ENCODE peak calls at places on chromosomes 4 and X, in ten cellular contexts. R is neuronal stem cell; K is left ventricle myocardium inferior; Q is CD4-positive, alpha-beta memory T cell; Z is heart right ventricle; H is pancreas; F is CD8-positive, alpha-beta memory T cell; M is upper lobe of right lung; C is tibial artery; D is sigmoid colon. S is an unnamed sample.

GRCh38 chr4:179398414-179398813 is 1956.2 kb upstream of the AGA start:
- DNase-seq in Z (no peak), F (no peak), M (no peak), Q (no peak), C (no peak), R (no peak), D (no peak), H (no peak), K (no peak), S (no peak)

GRCh38 chr4:56613101-56613862 is 67.8 kb downstream of the HOPX start:
- DNase-seq in R (no peak), Q (no peak), D (no peak), C (no peak), Z (no peak), H (no peak), F (no peak), M (no peak), K (no peak), S (no peak)

GRCh38 chr4:159272341-159273125 is 169.7 kb downstream of the RAPGEF2 start:
- DNase-seq in F (no peak), D (no peak), Q (no peak), C (no peak), Z (no peak), R (no peak), H (no peak), M (no peak), K (no peak), S (no peak)

GRCh38 chrX:29155286-29155685 is 568.0 kb downstream of the IL1RAPL1 start:
- DNase-seq in Z (no peak), C (no peak), Q (no peak), H (no peak), F (no peak), M (no peak), R (no peak), K (no peak), D (no peak), S (no peak)

GRCh38 chr4:122921971-122922876 is at the start of gene NUDT6:
- DNase-seq in Q (peak; percentile 33), R (peak; percentile 60), D (peak; percentile 76), K (peak; percentile 71), Z (peak; percentile 63), F (peak; percentile 52), H (peak; percentile 54), C (peak; percentile 75), M (peak; percentile 82), S (peak; percentile 74)

GRCh38 chrX:51614353-51614752 is 4.4 kb downstream of the CENPVL3 start:
- DNase-seq in R (no peak), F (no peak), D (no peak), M (no peak), Z (no peak), C (no peak), H (no peak), Q (peak; percentile 7), K (no peak), S (no peak)

GRCh38 chr4:113674251-113674650 is 87.3 kb downstream of the CAMK2D start:
- DNase-seq in C (no peak), K (no peak), D (no peak), F (no peak), H (no peak), R (no peak), M (no peak), Z (no peak), Q (no peak), S (no peak)

GRCh38 chr4:157763490-157763889 is 409.3 kb downstream of the GASK1B start:
- DNase-seq in C (no peak), F (no peak), H (no peak), M (no peak), D (no peak), Q (no peak), R (no peak), K (no peak), Z (no peak), S (no peak)

GRCh38 chr4:162506253-162506652 is 342.5 kb upstream of the FSTL5 start:
- DNase-seq in H (no peak), Z (no peak), D (no peak), M (no peak), F (no peak), K (no peak), R (no peak), Q (no peak), C (no peak), S (no peak)

GRCh38 chr4:53541577-53542206 is 49.6 kb downstream of the LNX1 start:
- DNase-seq in Q (no peak), H (no peak), C (no peak), K (no peak), M (no peak), Z (no peak), D (no peak), R (no peak), F (no peak), S (no peak)

GRCh38 chrX:54358424-54359211 is 772 bp upstream of the WNK3 start:
- DNase-seq in Q (peak; percentile 29), M (peak; percentile 75), K (peak; percentile 30), H (peak; percentile 35), C (peak; percentile 71), Z (peak; percentile 39), R (peak; percentile 91), D (peak; percentile 69), F (no peak), S (peak; percentile 61)

GRCh38 chr4:164888096-164888495 is 11.1 kb downstream of the APELA start:
- DNase-seq in Z (no peak), D (no peak), R (no peak), C (no peak), M (no peak), H (no peak), Q (no peak), F (no peak), K (no peak), S (no peak)

GRCh38 chr4:18777190-18777589 is 755.6 kb upstream of the LCORL start:
- DNase-seq in Z (no peak), K (no peak), R (no peak), H (no peak), D (no peak), F (no peak), Q (no peak), M (no peak), C (no peak), S (no peak)

GRCh38 chrX:1435241-1435900 is 17.3 kb downstream of the ASMTL start:
- DNase-seq in C (peak; percentile 64), K (peak; percentile 2), Q (no peak), D (peak; percentile 59), H (no peak), M (peak; percentile 46), F (peak; percentile 42), R (no peak), Z (no peak), S (peak; percentile 23)

GRCh38 chrX:34849371-34849770 is 93.2 kb upstream of the FAM47B start:
- DNase-seq in M (no peak), H (no peak), F (no peak), K (no peak), C (no peak), Q (no peak), R (no peak), Z (no peak), D (no peak), S (no peak)

GRCh38 chr4:157999723-158000122 is 173.1 kb downstream of the GASK1B start:
- DNase-seq in R (no peak), M (no peak), Q (no peak), F (no peak), Z (no peak), C (no peak), H (no peak), K (no peak), D (no peak), S (no peak)

GRCh38 chr4:185941476-185941875 is 127.5 kb upstream of the TLR3 start:
- DNase-seq in D (no peak), C (no peak), Q (no peak), Z (no peak), K (no peak), R (no peak), M (no peak), H (no peak), F (no peak), S (no peak)

GRCh38 chrX:48902135-48902534 is 4.4 kb downstream of the PQBP1 start:
- DNase-seq in D (no peak), M (no peak), Q (no peak), C (no peak), K (no peak), Z (no peak), H (no peak), F (no peak), R (no peak), S (no peak)
- H3K36me3 ChIP-seq in D (peaks cover 15% of the 10 kb centered on the region), M (peaks cover 23% of the 10 kb centered on the region), Q (peaks cover 14% of the 10 kb centered on the region), C (peaks cover 30% of the 10 kb centered on the region), K (peaks cover 34% of the 10 kb centered on the region), Z (no peaks in the 10 kb centered on the region), H (no peaks in the 10 kb centered on the region), F (peaks cover 3% of the 10 kb centered on the region), R (peaks cover 63% of the 10 kb centered on the region), S (peaks cover 3% of the 10 kb centered on the region)

DNA sequence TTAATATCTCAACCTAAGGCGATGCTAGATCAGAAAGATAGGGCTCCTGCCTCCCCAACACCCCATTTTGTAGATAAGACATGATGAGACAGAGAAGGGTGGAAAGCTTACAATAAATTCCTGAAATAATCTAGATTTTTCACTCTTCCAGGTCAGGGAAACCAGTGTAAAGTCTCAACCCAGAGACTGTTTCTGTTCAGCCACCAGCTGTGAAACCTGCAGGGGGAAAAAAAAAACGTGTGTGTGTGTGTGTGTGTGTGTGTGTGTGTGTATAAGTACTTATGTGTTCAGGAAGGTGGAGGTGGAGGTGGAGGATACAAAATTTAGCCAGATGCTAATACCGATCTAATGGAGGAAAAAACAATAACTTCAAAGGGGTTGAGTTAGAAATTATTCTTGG is 773 bp upstream of the ITM2A start:
- DNase-seq in M (no peak), R (no peak), Q (peak; percentile 7), Z (no peak), D (no peak), C (no peak), H (no peak), K (no peak), F (no peak), S (no peak)
- H3K27ac ChIP-seq in M (peak overlapping the region; percentile 73), R (no peak overlapping the region), Q (peak overlapping the region; percentile 95), Z (peak overlapping the region; percentile 69), D (peak overlapping the region; percentile 60), C (no peak overlapping the region), H (no peak overlapping the region), K (peak overlapping the region; percentile 80), F (peak overlapping the region; percentile 75), S (no peak overlapping the region)

GRCh38 chrX:128961290-128961689 is 562.0 kb downstream of the SMARCA1 start:
- DNase-seq in R (no peak), M (no peak), Q (no peak), Z (no peak), H (no peak), K (no peak), C (no peak), D (no peak), F (no peak), S (no peak)
- H3K27me3 ChIP-seq in R (no peaks in the 10 kb centered on the region), M (no peaks in the 10 kb centered on the region), Q (no peaks in the 10 kb centered on the region), Z (no peaks in the 10 kb centered on the region), H (no peaks in the 10 kb centered on the region), K (no peaks in the 10 kb centered on the region), C (no peaks in the 10 kb centered on the region), D (no peaks in the 10 kb centered on the region), F (no peaks in the 10 kb centered on the region), S (no peaks in the 10 kb centered on the region)

GRCh38 chr4:76836860-76837564 is 60.9 kb downstream of the SOWAHB start:
- DNase-seq in K (no peak), H (no peak), D (no peak), M (no peak), Z (no peak), R (no peak), Q (no peak), C (no peak), F (no peak), S (peak; percentile 80)

GRCh38 chr4:76830612-76831474 is 67.1 kb downstream of the SOWAHB start:
- DNase-seq in H (peak; percentile 69), Z (no peak), F (no peak), M (no peak), C (peak; percentile 66), K (no peak), Q (no peak), R (peak; percentile 20), D (no peak), S (no peak)

GRCh38 chr4:76831475-76832390 is 66.2 kb downstream of the SOWAHB start:
- DNase-seq in M (no peak), Q (no peak), K (no peak), D (no peak), Z (no peak), F (no peak), H (no peak), R (no peak), C (no peak), S (no peak)
- H3K36me3 ChIP-seq in M (no peaks in the 10 kb centered on the region), Q (no peaks in the 10 kb centered on the region), K (no peaks in the 10 kb centered on the region), D (no peaks in the 10 kb centered on the region), Z (no peaks in the 10 kb centered on the region), F (no peaks in the 10 kb centered on the region), H (no peaks in the 10 kb centered on the region), R (no peaks in the 10 kb centered on the region), C (no peaks in the 10 kb centered on the region), S (no peaks in the 10 kb centered on the region)

S was measured in aorta.